ENCODE peak calls at places on chromosomes 2 and 18, in four cellular contexts. O, K, N and D are unnamed samples.

GRCh38 chr2:109513749-109514588 is 99.8 kb downstream of the SEPTIN10 start:
- DNase-seq in O (no peak), K (peak; percentile 29), N (no peak), D (peak; percentile 71)

GRCh38 chr2:29481313-29481712 is 366.1 kb downstream of the CLIP4 start:
- DNase-seq in O (no peak), K (no peak), N (no peak), D (no peak)

GRCh38 chr18:48238636-48239035 is 170.5 kb downstream of the ZBTB7C start:
- DNase-seq in O (no peak), K (no peak), N (no peak), D (no peak)

GRCh38 chr2:118495278-118495677 is 352.2 kb downstream of the EN1 start:
- DNase-seq in O (no peak), K (no peak), N (no peak), D (no peak)

GRCh38 chr18:11260963-11261441 is 111.6 kb upstream of the PIEZO2 start:
- DNase-seq in O (no peak), K (no peak), N (no peak), D (no peak)

GRCh38 chr18:79801217-79801616 is 3.5 kb downstream of the KCNG2 start:
- DNase-seq in O (no peak), K (no peak), N (no peak), D (no peak)

GRCh38 chr2:9753665-9754531 is 89.4 kb upstream of the TAF1B start:
- DNase-seq in O (no peak), K (peak; percentile 48), N (no peak), D (no peak)

GRCh38 chr2:26444236-26444635 is 33.7 kb downstream of the OTOF start:
- DNase-seq in O (no peak), K (no peak), N (no peak), D (no peak)

GRCh38 chr2:67295406-67295805 is 101.7 kb upstream of the ETAA1 start:
- DNase-seq in O (no peak), K (no peak), N (no peak), D (no peak)

GRCh38 chr2:120650022-120650644 is 85.5 kb upstream of the GLI2 start:
- DNase-seq in O (no peak), K (no peak), N (no peak), D (no peak)

GRCh38 chr2:19580830-19581229 is 222.4 kb upstream of the OSR1 start:
- DNase-seq in O (no peak), K (no peak), N (no peak), D (no peak)

GRCh38 chr2:44120428-44120827 is 48.2 kb upstream of the PPM1B start:
- DNase-seq in O (no peak), K (no peak), N (no peak), D (no peak)

GRCh38 chr18:63603772-63604171 is 16.6 kb downstream of the SERPINB13 start:
- DNase-seq in O (no peak), K (no peak), N (no peak), D (peak; percentile 29)

GRCh38 chr18:47203626-47204464 is 27.7 kb upstream of the IER3IP1 start:
- DNase-seq in O (no peak), K (no peak), N (no peak), D (no peak)

GRCh38 chr18:76955529-76956170 is 133.3 kb downstream of the ZNF236 start:
- DNase-seq in O (no peak), K (peak; percentile 42), N (peak; percentile 86), D (no peak)

GRCh38 chr2:75603477-75603876 is 42.7 kb upstream of the EVA1A start:
- DNase-seq in O (no peak), K (no peak), N (no peak), D (no peak)

GRCh38 chr2:185477452-185477851 is 261.2 kb upstream of the FSIP2 start:
- DNase-seq in O (no peak), K (no peak), N (no peak), D (no peak)

GRCh38 chr2:53202063-53202462 is 565.5 kb upstream of the CHAC2 start:
- DNase-seq in O (peak; percentile 10), K (peak; percentile 24), N (no peak), D (no peak)

GRCh38 chr2:195509551-195509950 is 147.5 kb upstream of the SLC39A10 start:
- DNase-seq in O (no peak), K (no peak), N (no peak), D (no peak)

GRCh38 chr18:40738321-40738880 is 1216.6 kb upstream of the PIK3C3 start:
- DNase-seq in O (no peak), K (no peak), N (no peak), D (no peak)

GRCh38 chr2:27903649-27904544 is 13.4 kb downstream of the BABAM2 start:
- DNase-seq in O (no peak), K (no peak), N (no peak), D (no peak)

GRCh38 chr18:21134895-21135294 is 23.3 kb upstream of the ROCK1 start:
- DNase-seq in O (no peak), K (no peak), N (no peak), D (no peak)

GRCh38 chr18:76709659-76710645 is 112.4 kb upstream of the ZNF236 start:
- DNase-seq in O (peak; percentile 38), K (peak; percentile 58), N (peak; percentile 81), D (peak; percentile 12)

GRCh38 chr18:80158365-80158764 is 49.3 kb downstream of the ADNP2 start:
- DNase-seq in O (no peak), K (no peak), N (no peak), D (no peak)

GRCh38 chr18:79870369-79871025 is 72.8 kb downstream of the KCNG2 start:
- DNase-seq in O (no peak), K (no peak), N (no peak), D (no peak)

GRCh38 chr18:8744656-8745055 is 39.3 kb downstream of the MTCL1 start:
- DNase-seq in O (no peak), K (no peak), N (no peak), D (no peak)

GRCh38 chr18:67104700-67105284 is 411.7 kb downstream of the DSEL start:
- DNase-seq in O (peak; percentile 70), K (peak; percentile 43), N (peak; percentile 52), D (peak; percentile 8)

GRCh38 chr2:101076581-101076980 is 74.5 kb downstream of the RPL31 start:
- DNase-seq in O (no peak), K (no peak), N (no peak), D (no peak)

GRCh38 chr2:128198666-128199065 is 107.7 kb downstream of the UGGT1 start:
- DNase-seq in O (no peak), K (no peak), N (no peak), D (no peak)

GRCh38 chr2:231037731-231038482 is 584 bp downstream of the C2orf72 start:
- DNase-seq in O (no peak), K (no peak), N (no peak), D (no peak)

GRCh38 chr2:160652236-160652635 is 158.6 kb upstream of the RBMS1 start:
- DNase-seq in O (no peak), K (peak; percentile 34), N (peak; percentile 58), D (no peak)

GRCh38 chr2:240925191-240925575 is 19.0 kb downstream of the CROCC2 start:
- DNase-seq in O (no peak), K (peak; percentile 14), N (no peak), D (no peak)

GRCh38 chr18:51054764-51055163 is 24.8 kb downstream of the SMAD4 start:
- DNase-seq in O (no peak), K (no peak), N (no peak), D (no peak)

GRCh38 chr2:108325756-108326155 is 37.1 kb downstream of the SULT1C2 start:
- DNase-seq in O (no peak), K (no peak), N (no peak), D (no peak)

GRCh38 chr2:37282746-37283145 is 41.9 kb downstream of the PRKD3 start:
- DNase-seq in O (no peak), K (no peak), N (no peak), D (no peak)

GRCh38 chr2:187553908-187554703 is at the start of gene TFPI:
- DNase-seq in O (no peak), K (peak; percentile 30), N (no peak), D (no peak)

GRCh38 chr18:12749136-12749535 is 46.3 kb downstream of the PSMG2 start:
- DNase-seq in O (no peak), K (no peak), N (no peak), D (no peak)
- H3K4me3 ChIP-seq in O (no peak overlapping the region), K (no peak overlapping the region), N (no peak overlapping the region), D (no peak overlapping the region)

DNA sequence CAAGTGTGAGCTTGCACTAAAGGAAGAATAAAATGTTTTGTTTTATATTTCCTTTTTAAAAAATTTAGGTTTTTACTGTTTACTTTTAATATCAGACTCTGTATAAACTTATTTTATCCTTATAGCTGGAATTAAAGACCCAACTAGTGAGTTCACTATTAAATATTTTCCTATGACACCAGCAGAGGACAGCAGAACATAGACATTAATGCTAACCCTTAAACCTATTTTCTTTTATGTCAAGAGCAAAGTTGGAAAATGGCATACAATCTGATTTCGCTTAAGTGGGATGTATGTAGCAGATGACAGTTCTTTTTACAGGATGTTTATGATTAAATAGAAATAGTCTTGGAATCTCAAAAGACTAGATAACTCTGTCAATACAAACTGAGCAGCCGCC is 188.2 kb upstream of the XIRP2 start:
- DNase-seq in O (peak; percentile 7), K (no peak), N (no peak), D (no peak)
- TF ChIP-seq CTCF in O (peak; percentile 47), K (no peak), N (no peak), D (no peak)

GRCh38 chr18:75351409-75351808 is 76.1 kb downstream of the SMIM21 start:
- DNase-seq in O (no peak), K (no peak), N (no peak), D (no peak)

GRCh38 chr18:75353357-75353756 is 74.1 kb downstream of the SMIM21 start:
- DNase-seq in O (no peak), K (no peak), N (no peak), D (no peak)

GRCh38 chr18:75350857-75351256 is 76.6 kb downstream of the SMIM21 start:
- DNase-seq in O (no peak), K (no peak), N (no peak), D (no peak)

GRCh38 chr18:75346671-75347070 is 80.8 kb downstream of the SMIM21 start:
- DNase-seq in O (no peak), K (no peak), N (no peak), D (no peak)

DNA sequence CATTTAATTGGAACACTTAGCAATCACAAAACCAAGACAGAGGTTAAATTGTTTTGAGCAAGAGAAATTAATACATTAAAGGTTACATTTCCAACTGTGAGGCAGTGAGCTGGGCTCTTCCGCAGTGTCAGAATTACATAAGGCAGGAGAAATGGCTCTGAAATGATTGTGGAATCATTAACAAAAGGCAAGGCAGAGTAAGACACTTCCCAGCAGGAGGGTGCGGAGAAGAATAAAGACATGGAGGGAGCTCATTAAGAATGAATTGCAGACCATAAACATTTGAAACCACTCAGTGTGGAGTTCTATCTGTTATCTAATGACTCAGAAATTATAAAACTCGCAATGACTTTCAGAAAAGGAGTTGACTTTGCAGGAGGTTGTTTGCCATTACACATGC is 77.1 kb downstream of the SMIM21 start:
- DNase-seq in O (no peak), K (peak; percentile 36), N (no peak), D (no peak)
- H3K4me3 ChIP-seq in O (no peak overlapping the region), K (no peak overlapping the region), N (no peak overlapping the region), D (no peak overlapping the region)

GRCh38 chr2:69138793-69139510 is 126.0 kb downstream of the ANTXR1 start:
- DNase-seq in O (peak; percentile 69), K (peak; percentile 65), N (no peak), D (no peak)
- TF ChIP-seq CTCF in O (no peak), K (no peak), N (no peak), D (no peak)

GRCh38 chr2:197128897-197129296 is 181.7 kb downstream of the ANKRD44 start:
- DNase-seq in O (no peak), K (no peak), N (no peak), D (no peak)
- H3K4me3 ChIP-seq in O (no peak overlapping the region), K (no peak overlapping the region), N (no peak overlapping the region), D (no peak overlapping the region)

GRCh38 chr18:23779696-23780303 is 90.5 kb downstream of the LAMA3 start:
- DNase-seq in O (no peak), K (no peak), N (no peak), D (no peak)
- TF ChIP-seq CTCF in O (peak; percentile 16), K (no peak), N (no peak), D (peak; percentile 14)